ENCODE peak calls at places on chromosome 12, in seven cellular contexts. One of them, this sample, is unnamed.

GRCh38 chr12:52399756-52400155 is 6.4 kb downstream of the KRT82 start:
- DNase-seq in neuronal stem cell: no peak
- DNase-seq in IMR-90: no peak
- DNase-seq in trophoblast cell: no peak
- DNase-seq in mesenchymal stem cell: no peak
- DNase-seq in H9: no peak
- DNase-seq in H1: no peak
- DNase-seq in this sample: no peak

GRCh38 chr12:57574795-57575194 is 16.2 kb upstream of the PIP4K2C start:
- DNase-seq in H9: no peak
- DNase-seq in H1: no peak
- DNase-seq in trophoblast cell: no peak
- DNase-seq in neuronal stem cell: no peak
- DNase-seq in mesenchymal stem cell: no peak
- DNase-seq in IMR-90: no peak
- DNase-seq in this sample: no peak

GRCh38 chr12:14260011-14260993 is 105.2 kb upstream of the ATF7IP start:
- DNase-seq in mesenchymal stem cell: peak; percentile 91
- DNase-seq in H9: peak; percentile 99
- DNase-seq in H1: peak; percentile 93
- DNase-seq in trophoblast cell: peak; percentile 92
- DNase-seq in IMR-90: peak; percentile 93
- DNase-seq in neuronal stem cell: peak; percentile 86
- DNase-seq in this sample: peak; percentile 99

GRCh38 chr12:14577344-14577743 is 9.7 kb upstream of the PLBD1 start:
- DNase-seq in mesenchymal stem cell: peak; percentile 41
- DNase-seq in H9: no peak
- DNase-seq in neuronal stem cell: no peak
- DNase-seq in IMR-90: no peak
- DNase-seq in trophoblast cell: no peak
- DNase-seq in H1: no peak
- DNase-seq in this sample: no peak

GRCh38 chr12:122976648-122976975 is 1.6 kb downstream of the OGFOD2 start:
- DNase-seq in trophoblast cell: no peak
- DNase-seq in H1: no peak
- DNase-seq in mesenchymal stem cell: no peak
- DNase-seq in IMR-90: no peak
- DNase-seq in neuronal stem cell: no peak
- DNase-seq in H9: no peak
- DNase-seq in this sample: no peak

GRCh38 chr12:115618105-115618504 is 659.4 kb downstream of the MED13L start:
- DNase-seq in IMR-90: no peak
- DNase-seq in H9: no peak
- DNase-seq in neuronal stem cell: no peak
- DNase-seq in trophoblast cell: no peak
- DNase-seq in mesenchymal stem cell: no peak
- DNase-seq in H1: no peak
- DNase-seq in this sample: no peak

GRCh38 chr12:58148405-58148804 is 207.0 kb downstream of the ATP23 start:
- DNase-seq in H9: no peak
- DNase-seq in IMR-90: peak; percentile 49
- DNase-seq in H1: no peak
- DNase-seq in trophoblast cell: peak; percentile 86
- DNase-seq in mesenchymal stem cell: peak; percentile 80
- DNase-seq in neuronal stem cell: no peak
- DNase-seq in this sample: peak; percentile 85

GRCh38 chr12:3333583-3333982 is 157.4 kb upstream of the PRMT8 start:
- DNase-seq in mesenchymal stem cell: no peak
- DNase-seq in H9: peak; percentile 96
- DNase-seq in neuronal stem cell: no peak
- DNase-seq in H1: peak; percentile 87
- DNase-seq in trophoblast cell: peak; percentile 20
- DNase-seq in IMR-90: no peak
- DNase-seq in this sample: peak; percentile 92

GRCh38 chr12:52522346-52523011 is 2.3 kb upstream of the KRT5 start:
- DNase-seq in trophoblast cell: no peak
- DNase-seq in IMR-90: no peak
- DNase-seq in neuronal stem cell: no peak
- DNase-seq in H9: peak; percentile 23
- DNase-seq in H1: peak; percentile 27
- DNase-seq in mesenchymal stem cell: no peak
- DNase-seq in this sample: no peak

GRCh38 chr12:46371718-46372130 is 849 bp downstream of the SLC38A2 start:
- DNase-seq in IMR-90: peak; percentile 44
- DNase-seq in trophoblast cell: peak; percentile 85
- DNase-seq in H9: no peak
- DNase-seq in mesenchymal stem cell: peak; percentile 77
- DNase-seq in neuronal stem cell: no peak
- DNase-seq in H1: no peak
- DNase-seq in this sample: peak; percentile 66

GRCh38 chr12:54977155-54977554 is 7.4 kb downstream of the TESPA1 start:
- DNase-seq in mesenchymal stem cell: peak; percentile 17
- DNase-seq in H1: no peak
- DNase-seq in H9: no peak
- DNase-seq in trophoblast cell: peak; percentile 76
- DNase-seq in IMR-90: peak; percentile 56
- DNase-seq in neuronal stem cell: no peak
- DNase-seq in this sample: peak; percentile 77

GRCh38 chr12:28107679-28108078 is 82.6 kb upstream of the CCDC91 start:
- DNase-seq in neuronal stem cell: no peak
- DNase-seq in H1: no peak
- DNase-seq in trophoblast cell: no peak
- DNase-seq in mesenchymal stem cell: no peak
- DNase-seq in H9: no peak
- DNase-seq in IMR-90: no peak
- DNase-seq in this sample: no peak

GRCh38 chr12:2998789-2999264 is 39.6 kb downstream of the TEAD4 start:
- DNase-seq in mesenchymal stem cell: peak; percentile 74
- DNase-seq in H1: peak; percentile 74
- DNase-seq in neuronal stem cell: no peak
- DNase-seq in trophoblast cell: no peak
- DNase-seq in H9: peak; percentile 86
- DNase-seq in IMR-90: peak; percentile 88
- DNase-seq in this sample: peak; percentile 79

GRCh38 chr12:21456291-21456780 is 18.9 kb downstream of the PYROXD1 start:
- DNase-seq in trophoblast cell: no peak
- DNase-seq in neuronal stem cell: no peak
- DNase-seq in H9: no peak
- DNase-seq in H1: no peak
- DNase-seq in mesenchymal stem cell: no peak
- DNase-seq in IMR-90: no peak
- DNase-seq in this sample: no peak

GRCh38 chr12:7933255-7933726 is 2.7 kb downstream of the SLC2A3 start:
- DNase-seq in H9: peak; percentile 85
- DNase-seq in IMR-90: peak; percentile 96
- DNase-seq in neuronal stem cell: peak; percentile 74
- DNase-seq in H1: peak; percentile 65
- DNase-seq in mesenchymal stem cell: peak; percentile 96
- DNase-seq in trophoblast cell: peak; percentile 86
- DNase-seq in this sample: peak; percentile 96

GRCh38 chr12:24820872-24821271 is 128.0 kb downstream of the BCAT1 start:
- DNase-seq in H1: no peak
- DNase-seq in neuronal stem cell: no peak
- DNase-seq in trophoblast cell: no peak
- DNase-seq in H9: no peak
- DNase-seq in mesenchymal stem cell: peak; percentile 64
- DNase-seq in IMR-90: peak; percentile 75
- DNase-seq in this sample: no peak

GRCh38 chr12:84874125-84874824 is 38.3 kb downstream of the SLC6A15 start:
- DNase-seq in H1: no peak
- DNase-seq in mesenchymal stem cell: peak; percentile 74
- DNase-seq in IMR-90: peak; percentile 60
- DNase-seq in trophoblast cell: peak; percentile 80
- DNase-seq in H9: no peak
- DNase-seq in neuronal stem cell: peak; percentile 55
- DNase-seq in this sample: peak; percentile 50

GRCh38 chr12:105665366-105665765 is 334.9 kb downstream of the C12orf75 start:
- DNase-seq in neuronal stem cell: no peak
- DNase-seq in IMR-90: no peak
- DNase-seq in H1: no peak
- DNase-seq in mesenchymal stem cell: no peak
- DNase-seq in trophoblast cell: no peak
- DNase-seq in H9: no peak
- DNase-seq in this sample: no peak

GRCh38 chr12:80353254-80353653 is 90.8 kb upstream of the PTPRQ start:
- DNase-seq in H1: no peak
- DNase-seq in trophoblast cell: peak; percentile 49
- DNase-seq in H9: no peak
- DNase-seq in IMR-90: peak; percentile 22
- DNase-seq in neuronal stem cell: no peak
- DNase-seq in mesenchymal stem cell: peak; percentile 62
- DNase-seq in this sample: no peak
- H3K4me1 ChIP-seq in H1: no peaks in the 10 kb centered on the region
- H3K4me1 ChIP-seq in trophoblast cell: no peaks in the 10 kb centered on the region
- H3K4me1 ChIP-seq in H9: no peaks in the 10 kb centered on the region
- H3K4me1 ChIP-seq in IMR-90: no peaks in the 10 kb centered on the region
- H3K4me1 ChIP-seq in neuronal stem cell: peaks cover 3% of the 10 kb centered on the region
- H3K4me1 ChIP-seq in mesenchymal stem cell: no peaks in the 10 kb centered on the region
- H3K4me1 ChIP-seq in this sample: no peaks in the 10 kb centered on the region

GRCh38 chr12:62730649-62731377 is 204.1 kb downstream of the PPM1H start:
- DNase-seq in H9: no peak
- DNase-seq in IMR-90: peak; percentile 67
- DNase-seq in neuronal stem cell: no peak
- DNase-seq in mesenchymal stem cell: peak; percentile 59
- DNase-seq in H1: no peak
- DNase-seq in trophoblast cell: no peak
- DNase-seq in this sample: no peak

GRCh38 chr12:62731378-62731710 is 203.6 kb downstream of the PPM1H start:
- DNase-seq in H1: no peak
- DNase-seq in H9: no peak
- DNase-seq in IMR-90: peak; percentile 18
- DNase-seq in neuronal stem cell: no peak
- DNase-seq in mesenchymal stem cell: no peak
- DNase-seq in trophoblast cell: no peak
- DNase-seq in this sample: no peak

GRCh38 chr12:62736596-62736995 is 198.4 kb downstream of the PPM1H start:
- DNase-seq in trophoblast cell: peak; percentile 73
- DNase-seq in neuronal stem cell: no peak
- DNase-seq in H9: no peak
- DNase-seq in mesenchymal stem cell: no peak
- DNase-seq in H1: no peak
- DNase-seq in IMR-90: no peak
- DNase-seq in this sample: no peak

GRCh38 chr12:62737201-62737600 is 197.7 kb downstream of the PPM1H start:
- DNase-seq in mesenchymal stem cell: no peak
- DNase-seq in H1: no peak
- DNase-seq in neuronal stem cell: no peak
- DNase-seq in H9: no peak
- DNase-seq in IMR-90: no peak
- DNase-seq in trophoblast cell: no peak
- DNase-seq in this sample: no peak

DNA sequence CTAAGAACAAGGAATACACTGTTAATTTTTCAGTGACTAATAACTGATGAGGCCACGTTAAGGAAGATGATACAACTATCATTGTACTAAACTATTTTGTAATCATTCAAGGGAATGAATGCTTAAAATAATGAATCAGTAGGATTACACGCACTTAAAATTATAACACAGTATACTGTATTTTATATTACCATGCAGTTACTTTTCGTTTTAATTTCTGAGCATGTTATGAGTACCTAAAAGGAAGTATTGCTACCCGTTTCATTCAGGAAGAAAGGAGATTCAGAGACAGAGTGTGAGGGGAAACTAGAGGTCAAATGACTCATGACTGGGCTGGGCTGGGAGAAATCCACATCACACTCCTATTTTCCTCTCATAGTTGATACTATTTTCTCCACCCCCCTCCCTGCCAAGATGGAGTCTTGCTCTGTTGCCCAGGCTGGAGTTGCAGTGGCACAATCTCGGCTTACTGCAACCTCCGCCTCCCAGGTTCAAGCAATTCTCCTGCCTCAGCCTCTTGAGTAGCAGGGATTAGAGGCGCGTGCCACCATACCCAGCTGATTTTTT is 202.0 kb downstream of the PPM1H start:
- DNase-seq in trophoblast cell: peak; percentile 9
- DNase-seq in IMR-90: peak; percentile 73
- DNase-seq in neuronal stem cell: no peak
- DNase-seq in H9: no peak
- DNase-seq in H1: no peak
- DNase-seq in mesenchymal stem cell: peak; percentile 80
- DNase-seq in this sample: no peak
- H2BK5ac ChIP-seq in trophoblast cell: no peak overlapping the region
- H2BK5ac ChIP-seq in IMR-90: peak overlapping the region; percentile 23
- H2BK5ac ChIP-seq in neuronal stem cell: no peak overlapping the region
- H2BK5ac ChIP-seq in H9: no peak overlapping the region
- H2BK5ac ChIP-seq in H1: no peak overlapping the region
- H2BK5ac ChIP-seq in mesenchymal stem cell: no peak overlapping the region
- H2BK5ac ChIP-seq in this sample: no peak overlapping the region

DNA sequence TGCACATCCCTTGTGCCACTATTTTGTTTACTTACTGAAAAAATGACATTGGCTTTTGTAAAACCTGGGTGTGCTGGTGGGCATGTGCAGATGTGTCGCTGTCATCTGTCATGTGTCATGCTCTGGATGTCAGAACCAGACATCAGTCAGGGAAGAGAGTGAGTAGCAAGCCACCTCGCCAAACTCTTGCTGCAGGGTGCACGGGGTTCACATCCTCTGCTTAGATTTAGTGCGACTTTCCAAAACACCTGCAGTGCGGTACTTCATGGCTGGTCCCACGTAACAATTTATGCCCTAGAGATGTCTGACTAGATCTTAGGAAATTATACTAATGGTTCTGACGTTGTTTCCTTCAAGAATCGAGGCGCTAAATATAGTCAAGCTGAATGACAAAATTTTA is 106.7 kb downstream of the CRADD start:
- DNase-seq in trophoblast cell: no peak
- DNase-seq in H9: no peak
- DNase-seq in H1: no peak
- DNase-seq in mesenchymal stem cell: peak; percentile 27
- DNase-seq in IMR-90: no peak
- DNase-seq in neuronal stem cell: no peak
- DNase-seq in this sample: no peak
- H3K4me1 ChIP-seq in trophoblast cell: peaks cover 11% of the 10 kb centered on the region
- H3K4me1 ChIP-seq in H9: peaks cover 3% of the 10 kb centered on the region
- H3K4me1 ChIP-seq in H1: peaks cover 4% of the 10 kb centered on the region
- H3K4me1 ChIP-seq in mesenchymal stem cell: peaks cover 5% of the 10 kb centered on the region
- H3K4me1 ChIP-seq in IMR-90: peaks cover 24% of the 10 kb centered on the region
- H3K4me1 ChIP-seq in neuronal stem cell: peaks cover 10% of the 10 kb centered on the region
- H3K4me1 ChIP-seq in this sample: no peaks in the 10 kb centered on the region

GRCh38 chr12:53613821-53614220 is 12.4 kb downstream of the ATF7 start:
- DNase-seq in IMR-90: peak; percentile 23
- DNase-seq in H9: no peak
- DNase-seq in trophoblast cell: peak; percentile 29
- DNase-seq in mesenchymal stem cell: no peak
- DNase-seq in H1: no peak
- DNase-seq in neuronal stem cell: no peak
- DNase-seq in this sample: no peak

GRCh38 chr12:53616950-53617349 is 9.2 kb downstream of the ATF7 start:
- DNase-seq in neuronal stem cell: no peak
- DNase-seq in IMR-90: no peak
- DNase-seq in H1: no peak
- DNase-seq in H9: no peak
- DNase-seq in mesenchymal stem cell: no peak
- DNase-seq in trophoblast cell: no peak
- DNase-seq in this sample: no peak

GRCh38 chr12:53612978-53613377 is 13.2 kb downstream of the ATF7 start:
- DNase-seq in H1: no peak
- DNase-seq in neuronal stem cell: no peak
- DNase-seq in IMR-90: no peak
- DNase-seq in H9: no peak
- DNase-seq in mesenchymal stem cell: no peak
- DNase-seq in trophoblast cell: no peak
- DNase-seq in this sample: no peak

GRCh38 chr12:53611304-53611703 is 14.9 kb downstream of the ATF7 start:
- DNase-seq in trophoblast cell: no peak
- DNase-seq in neuronal stem cell: no peak
- DNase-seq in mesenchymal stem cell: no peak
- DNase-seq in H9: no peak
- DNase-seq in IMR-90: no peak
- DNase-seq in H1: no peak
- DNase-seq in this sample: no peak
- H2BK5ac ChIP-seq in trophoblast cell: no peak overlapping the region
- H2BK5ac ChIP-seq in neuronal stem cell: no peak overlapping the region
- H2BK5ac ChIP-seq in mesenchymal stem cell: no peak overlapping the region
- H2BK5ac ChIP-seq in H9: no peak overlapping the region
- H2BK5ac ChIP-seq in IMR-90: no peak overlapping the region
- H2BK5ac ChIP-seq in H1: no peak overlapping the region
- H2BK5ac ChIP-seq in this sample: no peak overlapping the region

This sample was measured in mesendoderm.